ENCODE peak calls at places on chromosomes 13 and 19, in ten cellular contexts. O is esophagus squamous epithelium; Y is posterior cingulate gyrus; P is iPS-NIHi11; M is activated CD8-positive, alpha-beta memory T cell treated with anti-CD3 and anti-CD28 coated beads for 1 hour; R is neural progenitor cell; A is left colon; D is hippocampal formation; X is mucosa of descending colon; F is GM06990. L is an unnamed sample.

GRCh38 chr19:41156207-41156606 is 36.8 kb upstream of the CYP2S1 start:
- DNase-seq in O (no peak), Y (no peak), P (no peak), M (no peak), R (no peak), A (no peak), D (no peak), X (no peak), F (no peak), L (no peak)

GRCh38 chr19:5128251-5128931 is 159.5 kb downstream of the KDM4B start:
- DNase-seq in O (no peak), Y (no peak), P (peak), M (no peak), R (peak), A (no peak), D (no peak), X (no peak), F (no peak), L (no peak)

GRCh38 chr19:10418281-10419199 is 1.8 kb upstream of the PDE4A start:
- DNase-seq in O (no peak), Y (no peak), P (peak), M (no peak), R (peak), A (no peak), D (no peak), X (no peak), F (no peak), L (no peak)

GRCh38 chr13:72782717-72783116 is 784 bp downstream of the PIBF1 start:
- DNase-seq in O (no peak), Y (no peak), P (no peak), M (no peak), R (peak), A (no peak), D (no peak), X (no peak), F (no peak), L (no peak)

GRCh38 chr19:12791345-12792047 is at the start of gene JUNB:
- DNase-seq in O (peak), Y (peak), P (peak), M (peak), R (peak), A (peak), D (peak), X (peak), F (peak), L (peak)

GRCh38 chr13:41995946-41996345 is 35.0 kb upstream of the VWA8 start:
- DNase-seq in O (no peak), Y (no peak), P (no peak), M (no peak), R (no peak), A (no peak), D (no peak), X (no peak), F (no peak), L (no peak)

GRCh38 chr19:55179570-55180484 is at the start of gene SYT5:
- DNase-seq in O (no peak), Y (peak), P (peak), M (peak), R (peak), A (peak), D (no peak), X (peak), F (peak), L (no peak)

GRCh38 chr19:51796195-51796679 is 1.3 kb downstream of the FPR3 start:
- DNase-seq in O (no peak), Y (no peak), P (no peak), M (no peak), R (no peak), A (peak), D (no peak), X (no peak), F (no peak), L (no peak)

GRCh38 chr13:71864094-71864980 is 2.7 kb downstream of the DACH1 start:
- DNase-seq in O (peak), Y (peak), P (peak), M (no peak), R (peak), A (peak), D (no peak), X (peak), F (no peak), L (no peak)

GRCh38 chr13:99941086-99941485 is 30.5 kb downstream of the ZIC5 start:
- DNase-seq in O (no peak), Y (no peak), P (no peak), M (no peak), R (no peak), A (peak), D (no peak), X (peak), F (no peak), L (no peak)